ENCODE peak calls at places on chromosome 2, in nine cellular contexts. S, Q, L, O, X, P, R, F and M are unnamed samples.

GRCh38 chr2:203763425-203764272 is 57.2 kb downstream of the CD28 start:
- DNase-seq in F (no peak), Q (no peak), R (no peak), L (no peak), X (no peak), P (no peak), O (no peak), S (no peak), M (no peak)

GRCh38 chr2:238119756-238120462 is 18.6 kb upstream of the KLHL30 start:
- DNase-seq in R (no peak), S (no peak), X (no peak), L (no peak), P (no peak), F (no peak), O (no peak), Q (no peak), M (no peak)

GRCh38 chr2:16693854-16694253 is 28.2 kb upstream of the CYRIA start:
- DNase-seq in O (no peak), L (no peak), S (no peak), X (no peak), F (no peak), Q (no peak), P (no peak), R (peak; percentile 36), M (no peak)

GRCh38 chr2:157269922-157270321 is 12.4 kb downstream of the GALNT5 start:
- DNase-seq in X (no peak), O (no peak), L (no peak), P (no peak), R (no peak), Q (no peak), S (no peak), F (no peak), M (no peak)

GRCh38 chr2:111990856-111991255 is 64.2 kb upstream of the TMEM87B start:
- DNase-seq in R (no peak), S (no peak), O (no peak), P (no peak), X (no peak), Q (no peak), L (no peak), F (peak; percentile 24), M (no peak)

GRCh38 chr2:95698166-95698565 is 106.4 kb downstream of the TRIM43 start:
- DNase-seq in R (no peak), Q (no peak), X (no peak), L (no peak), P (no peak), O (no peak), S (no peak), F (no peak), M (no peak)

GRCh38 chr2:1140389-1141003 is 189.8 kb downstream of the SNTG2 start:
- DNase-seq in F (peak; percentile 93), S (no peak), L (no peak), R (peak; percentile 55), Q (no peak), P (peak; percentile 48), X (no peak), O (no peak), M (no peak)

GRCh38 chr2:176079285-176079830 is 4.4 kb downstream of the EVX2 start:
- DNase-seq in R (peak; percentile 27), O (no peak), X (no peak), Q (no peak), F (peak; percentile 63), P (peak; percentile 36), L (no peak), S (no peak), M (no peak)

GRCh38 chr2:43832457-43832856 is 6.2 kb downstream of the ABCG5 start:
- DNase-seq in O (no peak), F (no peak), R (no peak), Q (no peak), S (no peak), L (no peak), X (no peak), P (no peak), M (no peak)

GRCh38 chr2:44959855-44960254 is 18.4 kb downstream of the SIX3 start:
- DNase-seq in Q (no peak), S (no peak), F (no peak), P (no peak), X (no peak), O (no peak), L (no peak), R (no peak), M (no peak)

GRCh38 chr2:234241656-234242445 is 191.3 kb downstream of the SPP2 start:
- DNase-seq in Q (no peak), L (no peak), X (no peak), P (peak; percentile 48), S (no peak), O (no peak), F (no peak), R (no peak), M (no peak)

GRCh38 chr2:111007757-111008688 is 112.7 kb upstream of the BCL2L11 start:
- DNase-seq in S (no peak), R (no peak), F (no peak), Q (no peak), X (no peak), L (no peak), P (no peak), O (no peak), M (no peak)

GRCh38 chr2:42969231-42970150 is 177.1 kb upstream of the HAAO start:
- DNase-seq in X (no peak), O (no peak), P (no peak), Q (no peak), S (no peak), R (no peak), F (no peak), L (peak; percentile 32), M (no peak)

GRCh38 chr2:161122772-161123530 is 37.3 kb upstream of the TANK start:
- DNase-seq in Q (no peak), F (no peak), X (no peak), P (peak; percentile 75), S (no peak), L (peak; percentile 75), O (peak; percentile 51), R (peak; percentile 37), M (peak; percentile 49)
- H3K27ac ChIP-seq in Q (peak overlapping the region; percentile 62), F (no peak overlapping the region), X (peak overlapping the region; percentile 75), P (peak overlapping the region; percentile 94), S (no peak overlapping the region), L (peak overlapping the region; percentile 74), O (no peak overlapping the region), R (no peak overlapping the region), M (peak overlapping the region; percentile 76)

DNA sequence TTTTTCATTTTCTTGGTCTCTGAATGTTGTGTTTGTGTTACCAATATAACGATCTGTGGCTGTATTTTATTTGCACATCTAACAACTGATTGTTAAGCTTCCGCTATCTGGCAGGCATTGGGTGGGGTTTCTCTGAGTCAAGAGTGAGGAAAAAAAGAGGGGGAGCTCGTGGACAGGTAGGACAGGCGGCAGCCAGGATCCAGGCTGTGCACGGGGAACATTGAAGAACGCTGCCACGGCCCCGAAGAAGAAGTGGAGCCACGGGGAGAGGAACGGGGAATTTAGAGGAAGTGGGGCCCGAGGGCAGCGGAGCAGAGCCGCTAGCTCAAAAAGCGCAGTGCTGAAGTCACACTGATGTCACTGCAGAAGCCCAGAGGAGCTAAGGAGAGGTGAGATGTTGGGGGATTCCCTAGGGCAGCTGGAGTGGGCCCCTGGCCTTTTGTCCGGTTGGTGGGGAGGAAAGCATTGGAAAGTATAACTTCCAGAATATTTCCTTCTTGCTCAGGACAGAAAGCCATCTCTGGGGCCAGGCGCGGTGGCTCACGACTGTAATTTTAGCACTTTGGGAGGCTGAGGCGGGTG is 20.9 kb upstream of the DNMT3A start:
- DNase-seq in O (no peak), X (peak; percentile 60), R (no peak), S (peak; percentile 80), Q (no peak), F (no peak), L (peak; percentile 79), P (no peak), M (peak; percentile 71)
- TF ChIP-seq POLR2A in O (no peak), X (no peak), R (no peak), S (peak; percentile 69), Q (no peak), F (no peak), L (no peak), P (no peak), M (no peak)

GRCh38 chr2:170276056-170276455 is 98.1 kb downstream of the MYO3B start:
- DNase-seq in S (no peak), O (no peak), R (no peak), F (no peak), Q (no peak), L (no peak), X (no peak), P (no peak), M (no peak)

GRCh38 chr2:170277943-170278342 is 100.0 kb downstream of the MYO3B start:
- DNase-seq in L (no peak), P (no peak), Q (no peak), O (no peak), F (no peak), X (no peak), S (no peak), R (no peak), M (no peak)

GRCh38 chr2:170271340-170271739 is 93.4 kb downstream of the MYO3B start:
- DNase-seq in L (no peak), F (no peak), S (no peak), X (no peak), Q (no peak), P (no peak), R (peak; percentile 49), O (no peak), M (no peak)

GRCh38 chr2:170282851-170283250 is 104.9 kb downstream of the MYO3B start:
- DNase-seq in S (no peak), P (no peak), F (peak; percentile 49), X (no peak), L (no peak), R (no peak), O (no peak), Q (no peak), M (no peak)

DNA sequence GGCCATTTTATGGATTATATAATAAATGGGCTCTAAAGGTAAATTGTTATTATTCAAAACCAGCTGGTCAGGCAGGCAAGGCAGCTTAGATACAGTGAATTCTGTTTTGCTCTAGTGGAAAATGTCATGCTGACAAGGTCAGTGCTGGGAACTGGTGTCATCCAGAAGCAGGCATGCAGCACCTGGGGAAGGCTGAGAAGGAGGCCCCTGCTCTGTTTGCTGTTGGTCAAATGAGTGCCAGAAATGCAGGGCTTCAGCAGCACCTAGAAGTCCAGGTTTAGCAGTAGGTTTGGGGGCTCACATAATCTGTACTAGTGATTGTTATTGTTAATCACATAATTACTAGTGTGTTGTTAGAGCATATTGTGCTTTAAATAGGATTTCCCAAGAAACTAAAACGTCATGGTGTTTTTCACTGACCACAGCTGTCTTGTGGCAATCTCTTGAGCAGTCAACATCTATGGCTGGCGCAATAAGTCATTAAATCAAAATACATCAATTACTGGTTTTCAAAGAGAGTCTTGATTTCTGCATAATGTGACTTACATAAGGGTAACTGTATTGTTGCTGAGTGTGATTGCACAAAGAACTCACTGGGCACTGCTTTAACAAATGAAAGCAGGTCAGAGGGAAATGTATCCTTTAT is 99.1 kb downstream of the MYO3B start:
- DNase-seq in L (no peak), O (no peak), Q (no peak), R (no peak), P (no peak), X (no peak), S (no peak), F (no peak), M (no peak)
- TF ChIP-seq EP300 in L (no peak), O (no peak), Q (no peak), R (no peak), P (no peak), X (no peak), S (no peak), F (no peak), M (no peak)

DNA sequence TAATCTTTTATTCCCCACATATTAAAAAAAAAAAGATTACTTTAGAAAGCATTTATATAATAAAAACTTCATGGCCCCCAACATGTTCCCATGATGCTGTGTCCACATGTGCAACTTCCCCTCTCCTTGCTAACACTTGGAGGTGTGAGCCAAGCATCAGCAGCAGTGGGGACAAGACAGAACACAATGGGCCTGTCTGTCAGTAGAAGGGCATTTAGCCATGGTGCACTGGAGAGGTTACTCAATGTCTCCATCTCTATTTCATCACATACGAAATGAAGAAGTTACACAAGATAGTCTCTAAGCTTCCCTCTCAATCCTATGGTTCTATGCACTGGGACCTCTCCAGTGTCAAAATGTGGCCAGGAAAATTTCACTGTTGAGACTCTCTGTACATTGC is 2.5 kb downstream of the VIT start:
- DNase-seq in Q (peak; percentile 40), X (no peak), R (no peak), P (no peak), F (no peak), O (no peak), S (no peak), L (peak; percentile 71), M (no peak)
- H3K27ac ChIP-seq in Q (no peak overlapping the region), X (no peak overlapping the region), R (no peak overlapping the region), P (no peak overlapping the region), F (no peak overlapping the region), O (no peak overlapping the region), S (no peak overlapping the region), L (no peak overlapping the region), M (no peak overlapping the region)